ENCODE peak calls at places on chromosomes 12 and 14, in ten cellular contexts. M is A549, U is IMR-90, P is GM12878, T is ovary, V is transverse colon, F is esophagus squamous epithelium, K is body of pancreas, B is HepG2, E is breast epithelium. G is an unnamed sample.

GRCh38 chr12:22709292-22709691 is 84.3 kb downstream of the ETNK1 start:
- DNase-seq in V (no peak), F (no peak), B (peak), M (peak), P (peak), T (no peak), K (no peak), U (no peak), E (no peak), G (no peak)

GRCh38 chr12:132717011-132717410 is 6.4 kb downstream of the PGAM5 start:
- DNase-seq in E (no peak), B (no peak), M (no peak), F (no peak), V (no peak), T (no peak), P (no peak), U (no peak), K (no peak), G (no peak)

GRCh38 chr12:34286934-34287333 is 264.6 kb downstream of the ALG10 start:
- DNase-seq in P (no peak), K (no peak), F (no peak), E (no peak), M (no peak), T (no peak), B (no peak), V (no peak), U (no peak), G (no peak)

GRCh38 chr12:95918194-95918993 is 24.0 kb downstream of the CCDC38 start:
- DNase-seq in M (peak), K (peak), V (peak), T (no peak), U (peak), P (no peak), E (no peak), B (peak), F (no peak), G (peak)

GRCh38 chr14:90693413-90693812 is 122.8 kb downstream of the TTC7B start:
- DNase-seq in M (no peak), E (no peak), B (no peak), T (no peak), K (no peak), U (no peak), P (no peak), F (no peak), V (no peak), G (no peak)

GRCh38 chr14:32933943-32934890 is 4.5 kb upstream of the NPAS3 start:
- DNase-seq in M (no peak), K (peak), F (no peak), T (peak), E (no peak), V (no peak), B (no peak), P (no peak), U (no peak), G (no peak)

GRCh38 chr14:96095581-96096476 is 56.7 kb downstream of the C14orf132 start:
- DNase-seq in P (no peak), K (no peak), F (no peak), U (peak), V (no peak), B (peak), T (no peak), M (peak), E (peak), G (no peak)

GRCh38 chr14:60183724-60184596 is 18.8 kb upstream of the DHRS7 start:
- DNase-seq in F (no peak), B (peak), T (no peak), V (no peak), M (peak), U (peak), E (no peak), P (no peak), K (no peak), G (no peak)

GRCh38 chr12:127194176-127194575 is 1072.8 kb upstream of the TMEM132C start:
- DNase-seq in T (no peak), V (no peak), E (no peak), M (no peak), F (no peak), B (no peak), K (no peak), U (no peak), P (no peak), G (no peak)

GRCh38 chr14:77794357-77794756 is 5.6 kb upstream of the ADCK1 start:
- DNase-seq in V (no peak), M (no peak), T (no peak), F (no peak), E (no peak), B (no peak), K (no peak), U (no peak), P (no peak), G (no peak)

GRCh38 chr12:96239711-96240234 is 45.6 kb downstream of the ELK3 start:
- DNase-seq in P (no peak), F (no peak), U (no peak), K (no peak), M (no peak), T (no peak), E (no peak), V (peak), B (no peak), G (no peak)

GRCh38 chr14:29799718-29800117 is 127.9 kb downstream of the PRKD1 start:
- DNase-seq in K (no peak), V (no peak), E (no peak), M (no peak), F (no peak), B (no peak), U (no peak), P (peak), T (no peak), G (no peak)

GRCh38 chr14:36996857-36997590 is 175.4 kb downstream of the SLC25A21 start:
- DNase-seq in F (no peak), T (no peak), B (no peak), M (no peak), U (no peak), K (no peak), V (no peak), E (no peak), P (no peak), G (no peak)

GRCh38 chr12:75635606-75636444 is 124.4 kb upstream of the KRR1 start:
- DNase-seq in T (no peak), P (no peak), E (no peak), B (peak), M (peak), V (no peak), F (no peak), K (no peak), U (peak), G (no peak)

GRCh38 chr12:128830505-128830893 is 6.7 kb upstream of the SLC15A4 start:
- DNase-seq in E (no peak), V (no peak), P (peak), B (no peak), M (no peak), F (no peak), U (no peak), K (no peak), T (no peak), G (no peak)

GRCh38 chr14:89625208-89625987 is 208.4 kb upstream of the FOXN3 start:
- DNase-seq in E (no peak), U (no peak), K (peak), B (no peak), T (peak), F (no peak), M (no peak), P (no peak), V (no peak), G (no peak)

GRCh38 chr14:36069535-36069900 is 107.0 kb downstream of the PTCSC3 start:
- DNase-seq in P (no peak), T (no peak), B (peak), U (peak), E (no peak), V (no peak), K (peak), M (peak), F (no peak), G (no peak)

GRCh38 chr14:104980601-104981531 is 2.7 kb upstream of the AHNAK2 start:
- DNase-seq in F (no peak), M (no peak), K (peak), E (no peak), U (no peak), P (no peak), T (peak), B (no peak), V (no peak), G (no peak)

GRCh38 chr12:46944104-46944503 is 118.3 kb upstream of the SLC38A4 start:
- DNase-seq in F (no peak), K (no peak), M (peak), B (no peak), P (no peak), E (no peak), T (no peak), V (no peak), U (peak), G (no peak)

GRCh38 chr12:3355378-3355900 is 135.6 kb upstream of the PRMT8 start:
- DNase-seq in M (no peak), T (no peak), K (no peak), V (no peak), E (no peak), U (no peak), B (no peak), P (no peak), F (no peak), G (no peak)

GRCh38 chr14:64340560-64341196 is 46.5 kb upstream of the ESR2 start:
- DNase-seq in F (no peak), V (no peak), T (no peak), E (no peak), U (no peak), B (no peak), P (no peak), M (no peak), K (no peak), G (no peak)

GRCh38 chr12:121580959-121581680 is at the start of gene KDM2B:
- DNase-seq in E (no peak), K (peak), M (no peak), T (no peak), P (no peak), B (peak), V (peak), F (no peak), U (peak), G (no peak)

GRCh38 chr14:44396226-44396625 is 110.9 kb downstream of the FSCB start:
- DNase-seq in P (no peak), E (no peak), U (no peak), V (no peak), K (no peak), B (no peak), T (no peak), F (no peak), M (no peak), G (no peak)

GRCh38 chr14:46250113-46250703 is 401.4 kb downstream of the RPL10L start:
- DNase-seq in E (no peak), P (no peak), B (peak), T (no peak), K (no peak), V (no peak), U (no peak), F (no peak), M (peak), G (no peak)

GRCh38 chr14:67733609-67734008 is 31.9 kb downstream of the RDH12 start:
- DNase-seq in K (no peak), E (no peak), F (no peak), B (no peak), V (no peak), M (no peak), U (no peak), T (no peak), P (no peak), G (no peak)

GRCh38 chr12:52805000-52805399 is 8.9 kb downstream of the KRT4 start:
- DNase-seq in U (no peak), F (no peak), M (peak), T (no peak), E (no peak), P (no peak), B (no peak), K (no peak), V (no peak), G (no peak)

GRCh38 chr14:20760950-20761349 is 7.3 kb upstream of the EDDM3B start:
- DNase-seq in T (no peak), E (no peak), B (no peak), U (no peak), P (no peak), K (no peak), V (no peak), F (no peak), M (no peak), G (no peak)

GRCh38 chr12:5213990-5214389 is 170.3 kb downstream of the KCNA5 start:
- DNase-seq in F (no peak), M (no peak), T (no peak), P (no peak), B (peak), K (peak), U (no peak), V (no peak), E (no peak), G (no peak)

GRCh38 chr14:68956728-68957127 is 22.4 kb downstream of the ACTN1 start:
- DNase-seq in K (no peak), T (no peak), B (no peak), V (no peak), U (no peak), M (no peak), F (no peak), E (no peak), P (no peak), G (no peak)

GRCh38 chr12:115898670-115899069 is 378.8 kb downstream of the MED13L start:
- DNase-seq in B (no peak), U (no peak), F (no peak), E (no peak), V (no peak), T (no peak), M (peak), K (no peak), P (no peak), G (no peak)

GRCh38 chr14:84312551-84312950 is 1217.4 kb upstream of the FLRT2 start:
- DNase-seq in F (no peak), P (no peak), T (no peak), K (no peak), V (no peak), B (no peak), M (no peak), U (no peak), E (no peak), G (no peak)

GRCh38 chr12:76029982-76030377 is 1.6 kb downstream of the PHLDA1 start:
- DNase-seq in B (no peak), V (no peak), P (no peak), M (peak), K (no peak), E (no peak), T (peak), F (no peak), U (peak), G (no peak)

GRCh38 chr14:89654998-89655397 is 238.0 kb upstream of the FOXN3 start:
- DNase-seq in F (no peak), B (no peak), P (no peak), V (no peak), T (no peak), K (no peak), E (no peak), U (no peak), M (no peak), G (no peak)

GRCh38 chr12:47343684-47344567 is 264.2 kb upstream of the AMIGO2 start:
- DNase-seq in B (no peak), P (no peak), V (no peak), T (no peak), F (no peak), U (peak), M (no peak), E (no peak), K (no peak), G (no peak)

GRCh38 chr14:58637391-58638230 is at the start of gene DACT1:
- DNase-seq in P (no peak), M (peak), K (peak), B (no peak), F (no peak), E (no peak), U (peak), T (peak), V (peak), G (peak)

GRCh38 chr12:18644564-18644963 is 93.2 kb downstream of the PLCZ1 start:
- DNase-seq in U (no peak), P (no peak), K (no peak), F (no peak), T (no peak), E (no peak), M (no peak), B (no peak), V (no peak), G (no peak)

GRCh38 chr14:104373055-104373854 is 206.3 kb upstream of the C14orf180 start:
- DNase-seq in U (no peak), V (no peak), E (no peak), K (no peak), M (no peak), F (no peak), T (no peak), P (no peak), B (no peak), G (no peak)

GRCh38 chr14:54840798-54841197 is 61.8 kb downstream of the GCH1 start:
- DNase-seq in K (no peak), E (no peak), B (no peak), U (no peak), P (no peak), F (no peak), V (no peak), M (no peak), T (no peak), G (no peak)

GRCh38 chr12:130298322-130298721 is 39.4 kb upstream of the PIWIL1 start:
- DNase-seq in E (no peak), K (no peak), P (no peak), V (no peak), F (no peak), U (no peak), B (no peak), M (no peak), T (no peak), G (no peak)

DNA sequence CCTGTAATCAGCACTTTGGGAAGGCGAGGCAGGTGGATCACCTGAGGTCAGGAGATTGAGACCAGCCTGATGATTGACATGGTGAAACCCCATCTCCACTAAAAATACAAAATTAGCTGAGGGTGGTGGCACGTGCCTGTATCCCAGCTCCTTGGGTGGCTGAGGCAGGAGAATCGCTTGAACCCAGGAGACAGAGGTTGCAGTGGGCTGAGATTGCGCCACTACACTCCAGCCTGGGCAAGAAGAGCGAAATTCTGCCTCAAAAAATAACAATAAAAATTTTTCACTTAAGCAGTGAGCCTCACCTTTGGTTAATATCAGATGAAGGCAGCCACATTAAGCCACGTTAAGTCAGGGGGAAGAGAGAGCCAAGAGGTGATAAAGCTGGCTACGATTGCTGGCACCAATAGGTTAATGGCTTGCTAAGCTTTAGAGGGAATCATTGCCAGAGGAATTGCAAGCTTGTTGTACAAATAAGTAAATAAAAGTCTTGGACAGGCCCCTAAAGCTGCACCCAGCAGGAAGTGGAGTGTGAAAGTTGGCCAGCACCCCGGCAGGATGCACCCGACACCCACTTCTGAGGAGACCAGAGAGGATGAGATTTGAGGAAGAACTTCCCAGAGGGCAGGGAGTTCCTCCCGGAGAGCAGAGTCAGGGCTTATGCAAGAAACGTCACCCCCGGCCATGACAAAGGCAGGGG is 41.3 kb upstream of the TESC start:
- DNase-seq in B (no peak), P (no peak), E (no peak), F (no peak), T (no peak), M (peak), U (no peak), K (peak), V (peak), G (no peak)
- H3K4me3 ChIP-seq in B (no peak), P (no peak), E (no peak), F (no peak), T (no peak), M (no peak), U (no peak), K (no peak), V (no peak), G (no peak)

DNA sequence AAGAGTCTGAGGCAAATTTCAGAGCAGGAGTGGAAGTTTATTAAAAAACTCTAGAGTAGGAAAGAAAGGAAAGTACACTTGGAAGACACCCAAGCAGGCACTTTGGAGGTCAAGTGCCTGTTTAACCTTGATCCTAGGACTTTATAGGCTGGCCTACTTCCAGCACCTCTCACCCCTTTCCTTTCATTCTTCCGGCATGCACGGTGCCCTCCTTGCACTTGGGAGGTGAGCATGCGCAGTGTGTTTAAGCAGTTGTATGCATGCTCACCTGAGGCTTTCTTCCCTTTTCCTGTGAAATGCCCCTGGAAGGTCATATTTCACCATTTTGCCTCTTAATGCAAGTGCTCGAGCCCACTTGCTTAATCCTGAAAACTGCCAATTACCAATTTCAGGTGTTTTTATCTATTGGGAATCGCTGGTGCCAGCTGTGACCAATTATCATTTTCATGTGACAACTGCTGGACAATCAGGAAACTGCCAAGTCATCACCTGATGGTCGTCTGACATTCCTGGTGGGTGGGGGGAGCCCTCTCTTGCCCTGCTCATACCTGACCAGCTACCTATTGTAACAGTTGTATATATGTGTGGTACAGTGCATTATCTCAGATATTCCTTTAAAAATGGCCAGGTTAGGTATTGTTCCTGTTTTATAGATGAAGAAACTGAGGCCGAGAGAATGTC is 53.5 kb downstream of the SUDS3 start:
- DNase-seq in E (no peak), B (no peak), T (no peak), K (no peak), U (no peak), P (no peak), V (no peak), F (no peak), M (no peak), G (no peak)
- H3K27ac ChIP-seq in E (no peak), B (no peak), T (no peak), K (no peak), U (no peak), P (no peak), V (no peak), F (no peak), M (no peak), G (no peak)

GRCh38 chr12:77065361-77066204 is at the start of gene E2F7:
- DNase-seq in P (peak), U (peak), V (peak), T (peak), E (peak), B (peak), K (peak), M (peak), F (peak), G (peak)
- TF ChIP-seq POLR2A in P (peak), U (peak), V (no peak), T (no peak), E (no peak), B (peak), K (no peak), M (peak), F (peak), G (no peak)

GRCh38 chr12:7645395-7646177 is 20.1 kb downstream of the APOBEC1 start:
- DNase-seq in E (no peak), B (peak), M (peak), U (peak), P (no peak), F (no peak), K (peak), V (no peak), T (no peak), G (no peak)
- H3K4me3 ChIP-seq in E (no peak), B (no peak), M (no peak), U (no peak), P (no peak), F (no peak), K (no peak), V (no peak), T (no peak), G (no peak)

GRCh38 chr14:103199141-103199540 is 75.9 kb downstream of the TNFAIP2 start:
- DNase-seq in F (no peak), E (no peak), P (no peak), B (no peak), U (peak), V (no peak), T (no peak), K (no peak), M (peak), G (no peak)
- H3K27ac ChIP-seq in F (peak), E (peak), P (no peak), B (no peak), U (peak), V (peak), T (no peak), K (peak), M (peak), G (peak)

DNA sequence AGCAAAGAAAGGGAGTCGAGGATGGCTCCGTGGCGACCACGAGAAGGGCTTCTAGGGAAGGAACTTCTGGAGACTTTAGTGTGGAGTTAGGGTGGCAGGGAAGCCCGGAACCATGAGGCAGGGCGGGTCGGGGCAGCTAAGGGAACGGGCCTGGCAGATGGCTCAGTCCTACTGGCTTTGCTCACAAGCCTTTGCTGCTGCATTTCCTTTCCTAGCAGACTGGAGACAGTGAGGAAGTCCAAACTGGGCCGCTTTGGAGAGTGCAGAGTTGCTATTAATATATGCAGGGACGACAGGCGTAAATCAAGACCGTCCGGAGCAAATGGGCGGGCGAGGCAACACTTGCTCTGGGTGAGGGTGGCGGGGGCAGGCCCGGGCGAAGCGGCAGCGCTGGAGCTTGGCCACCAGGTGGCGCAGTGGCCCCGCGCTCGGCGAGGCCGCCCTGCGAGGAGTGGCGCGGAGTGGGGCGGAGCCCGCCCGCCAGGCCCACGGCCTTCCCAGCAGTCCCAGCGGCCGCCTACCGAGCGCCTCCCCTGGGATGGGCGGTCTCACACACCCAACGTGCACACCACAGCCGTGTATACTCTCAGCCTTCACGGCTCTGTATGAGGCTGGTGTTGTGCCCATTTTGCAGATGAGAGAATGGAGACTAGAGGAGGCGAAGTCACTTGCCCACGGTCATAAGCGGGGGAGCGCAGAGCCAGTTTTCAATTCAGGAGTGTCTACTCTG is 24.4 kb upstream of the LRTM2 start:
- DNase-seq in K (peak), U (peak), T (peak), F (peak), E (peak), M (peak), B (peak), V (peak), P (peak), G (peak)
- TF ChIP-seq POLR2A in K (peak), U (peak), T (peak), F (peak), E (peak), M (peak), B (peak), V (peak), P (peak), G (peak)